ENCODE peak calls at places on chromosomes 1 and 21, in eight cellular contexts. R is dorsolateral prefrontal cortex, B is heart right ventricle, O is fibroblast of the aortic adventitia, J is AG04450, E is thoracic aorta, M is adrenal gland, C is astrocyte. F is an unnamed sample.

GRCh38 chr1:3775498-3776230 is 3.1 kb downstream of the SMIM1 start:
- DNase-seq in R (no peak), J (peak), C (peak), O (peak), B (peak), M (peak), E (no peak), F (no peak)

GRCh38 chr1:16163882-16164820 is 8.3 kb upstream of the EPHA2 start:
- DNase-seq in M (peak), R (no peak), E (no peak), O (peak), J (peak), C (peak), B (no peak), F (no peak)

GRCh38 chr1:209051598-209051997 is 531.9 kb upstream of the CAMK1G start:
- DNase-seq in B (no peak), C (no peak), M (no peak), R (no peak), J (no peak), E (no peak), O (no peak), F (no peak)

GRCh38 chr1:165143437-165144065 is 213.0 kb downstream of the LMX1A start:
- DNase-seq in E (no peak), C (no peak), O (no peak), R (no peak), M (peak), B (peak), J (no peak), F (no peak)

GRCh38 chr1:2312589-2313301 is 78.6 kb downstream of the MORN1 start:
- DNase-seq in R (no peak), J (no peak), O (no peak), B (no peak), E (no peak), C (no peak), M (no peak), F (no peak)

GRCh38 chr1:2053784-2054376 is 3.7 kb downstream of the PRKCZ start:
- DNase-seq in E (no peak), O (no peak), J (no peak), R (no peak), C (no peak), M (peak), B (peak), F (no peak)

GRCh38 chr1:116881879-116882520 is 27.7 kb upstream of the PTGFRN start:
- DNase-seq in C (peak), J (peak), R (peak), M (peak), O (peak), E (no peak), B (no peak), F (no peak)

GRCh38 chr1:7616076-7616833 is 154.8 kb upstream of the VAMP3 start:
- DNase-seq in E (no peak), J (peak), M (peak), O (peak), B (peak), C (peak), R (no peak), F (peak)

GRCh38 chr1:229562686-229563085 is 4.2 kb upstream of the ABCB10 start:
- DNase-seq in B (no peak), C (no peak), R (no peak), O (no peak), M (no peak), J (no peak), E (no peak), F (no peak)

GRCh38 chr1:121519042-121519755 is 334.4 kb downstream of the SRGAP2C start:
- DNase-seq in B (peak), J (no peak), M (peak), O (peak), E (no peak), C (no peak), R (peak), F (peak)
- TF ChIP-seq CTCF in B (no peak), J (no peak), M (no peak), O (no peak), E (no peak), C (no peak), R (no peak), F (no peak)

GRCh38 chr1:20684651-20685050 is 23.5 kb upstream of the DDOST start:
- DNase-seq in E (no peak), C (no peak), J (no peak), B (no peak), R (no peak), M (no peak), O (no peak), F (no peak)

GRCh38 chr1:20684050-20684620 is 23.0 kb upstream of the DDOST start:
- DNase-seq in C (no peak), O (no peak), M (no peak), B (no peak), E (no peak), J (no peak), R (no peak), F (no peak)

GRCh38 chr1:20685739-20686138 is 24.6 kb upstream of the DDOST start:
- DNase-seq in E (no peak), M (no peak), C (no peak), R (peak), B (no peak), J (no peak), O (no peak), F (no peak)

GRCh38 chr1:20683614-20684013 is 22.4 kb upstream of the DDOST start:
- DNase-seq in M (no peak), E (no peak), B (no peak), J (no peak), O (no peak), R (no peak), C (no peak), F (no peak)

GRCh38 chr1:20685099-20685662 is 24.0 kb upstream of the DDOST start:
- DNase-seq in J (no peak), R (peak), B (peak), E (no peak), O (no peak), M (peak), C (no peak), F (no peak)
- H3K4me3 ChIP-seq in J (no peak), R (peak), B (peak), E (no peak), O (no peak), M (peak), C (no peak), F (no peak)

GRCh38 chr1:112298558-112298957 is 97.5 kb upstream of the CTTNBP2NL start:
- DNase-seq in J (peak), C (no peak), B (no peak), M (peak), E (no peak), O (peak), R (no peak), F (no peak)
- TF ChIP-seq CTCF in J (peak), C (peak), B (no peak), M (peak), E (no peak), O (peak), R (peak), F (peak)

GRCh38 chr1:153533689-153534201 is 2.0 kb downstream of the S100A6 start:
- DNase-seq in O (peak), E (peak), B (no peak), R (peak), C (peak), M (peak), J (peak), F (peak)
- H3K4me3 ChIP-seq in O (peak), E (peak), B (peak), R (peak), C (peak), M (no peak), J (peak), F (peak)

GRCh38 chr1:217389895-217390294 is 241.0 kb downstream of the GPATCH2 start:
- DNase-seq in E (no peak), O (no peak), R (no peak), J (no peak), B (no peak), C (no peak), M (no peak), F (no peak)

GRCh38 chr1:217393901-217394300 is 237.0 kb downstream of the GPATCH2 start:
- DNase-seq in E (no peak), C (no peak), O (peak), J (no peak), B (no peak), M (no peak), R (no peak), F (peak)
- TF ChIP-seq CTCF in E (no peak), C (no peak), O (peak), J (no peak), B (no peak), M (no peak), R (no peak), F (peak)

GRCh38 chr1:150972417-150972940 is 2.2 kb downstream of the CERS2 start:
- DNase-seq in J (no peak), O (no peak), M (no peak), C (no peak), B (no peak), R (no peak), E (no peak), F (no peak)
- H3K4me3 ChIP-seq in J (peak), O (peak), M (no peak), C (peak), B (peak), R (peak), E (peak), F (peak)

GRCh38 chr21:42127164-42128125 is 56.3 kb downstream of the UMODL1 start:
- DNase-seq in R (no peak), M (no peak), J (no peak), C (no peak), E (no peak), O (no peak), B (no peak), F (no peak)
- TF ChIP-seq CTCF in R (no peak), M (no peak), J (no peak), C (no peak), E (no peak), O (no peak), B (no peak), F (no peak)

DNA sequence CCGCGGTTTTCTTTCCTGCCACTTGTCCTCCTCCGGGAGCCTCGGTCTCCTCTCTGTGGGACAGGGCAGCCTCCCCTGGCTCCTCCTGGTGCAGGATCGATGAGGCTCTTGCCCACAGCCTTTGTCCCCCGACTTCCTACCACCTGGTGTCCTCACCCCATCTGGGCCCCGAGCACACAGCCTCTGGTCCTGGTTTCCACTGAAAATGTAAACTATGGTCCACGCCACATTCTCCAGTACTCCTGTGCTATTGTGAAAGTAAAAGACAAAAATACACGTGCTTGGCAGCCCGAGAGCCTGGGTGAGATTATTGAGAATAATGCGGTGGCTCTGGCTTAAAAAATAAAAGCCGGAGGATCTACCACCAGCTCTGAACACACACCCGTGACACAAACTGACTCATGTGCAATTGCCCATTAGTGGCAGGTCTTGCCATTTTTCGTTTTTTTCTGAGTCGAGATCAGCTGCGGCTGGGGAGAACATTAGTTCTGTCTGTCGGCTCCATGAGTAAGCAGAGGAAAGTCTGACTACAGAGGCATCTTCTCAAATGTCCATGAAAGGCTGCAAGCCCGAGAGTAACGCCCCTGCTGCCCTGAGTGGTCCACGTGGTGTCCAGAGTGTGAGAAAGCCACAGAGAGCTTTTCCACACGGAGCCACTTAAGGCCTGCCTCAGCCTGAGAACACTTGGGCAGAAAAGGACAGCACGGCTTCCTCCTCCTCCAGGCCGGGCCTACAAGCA is 5.7 kb upstream of the COL6A2 start:
- DNase-seq in B (peak), R (no peak), J (peak), M (peak), O (peak), C (peak), E (peak), F (peak)
- H3K4me3 ChIP-seq in B (no peak), R (no peak), J (peak), M (no peak), O (peak), C (no peak), E (peak), F (no peak)

DNA sequence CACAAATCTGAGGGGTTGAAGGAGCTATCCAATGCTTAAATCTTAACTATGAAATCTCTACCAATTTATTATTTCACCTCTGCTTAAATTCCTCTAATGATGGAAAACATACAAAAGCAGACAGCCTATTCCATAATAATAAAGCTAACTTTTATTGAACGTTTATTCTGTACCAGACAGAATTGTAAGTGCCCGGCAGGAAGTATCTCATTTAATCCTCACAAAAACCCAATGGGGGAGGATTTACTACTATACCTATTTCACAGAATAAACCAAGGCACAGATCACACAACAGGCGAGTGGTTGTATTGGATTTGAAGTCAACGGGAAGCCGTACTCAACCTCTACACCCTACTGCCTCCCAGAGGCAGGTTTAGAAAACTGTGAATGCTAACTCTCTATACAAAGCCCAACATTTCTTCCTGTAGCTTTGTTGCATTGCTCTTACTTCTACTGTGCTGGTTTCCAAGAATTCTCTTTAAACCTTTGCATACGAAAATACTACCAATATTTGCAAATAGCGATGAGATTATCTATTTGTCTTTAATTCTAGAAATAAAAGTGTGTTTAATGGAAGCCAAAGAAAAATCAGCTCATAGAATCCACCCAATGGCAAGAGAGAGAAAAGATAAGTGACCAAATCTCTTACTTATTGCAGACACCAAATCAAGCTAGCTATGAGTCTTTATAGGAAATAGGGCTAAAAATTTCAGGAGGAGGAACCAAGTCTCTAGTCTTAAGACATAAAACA is 33.5 kb upstream of the C1orf53 start:
- DNase-seq in O (peak), C (peak), E (no peak), M (peak), J (peak), R (no peak), B (no peak), F (no peak)
- TF ChIP-seq CTCF in O (peak), C (peak), E (peak), M (peak), J (peak), R (no peak), B (peak), F (peak)

F was measured in retinal pigment epithelial cell.